ENCODE peak calls at places on chromosome 12, in eight cellular contexts. X is PC-9, P is pancreas, I is A549, U is keratinocyte, A is fibroblast of pulmonary artery, F is fibroblast of the aortic adventitia, R is HepG2. H is an unnamed sample.

GRCh38 chr12:121822393-121823100 is 18.7 kb downstream of the SETD1B start:
- DNase-seq in X (no peak), I (no peak), F (no peak), A (no peak), P (peak), R (no peak), U (no peak), H (no peak)

GRCh38 chr12:120971299-120972180 is 6.8 kb upstream of the HNF1A start:
- DNase-seq in I (peak), P (peak), F (peak), A (peak), X (peak), R (peak), U (peak), H (peak)

GRCh38 chr12:101769865-101770264 is 30.6 kb upstream of the SYCP3 start:
- DNase-seq in I (no peak), U (no peak), X (no peak), P (no peak), F (no peak), R (no peak), A (no peak), H (no peak)

GRCh38 chr12:27571463-27571862 is 47.5 kb downstream of the PPFIBP1 start:
- DNase-seq in P (no peak), R (no peak), F (peak), I (no peak), X (no peak), A (peak), U (no peak), H (peak)

GRCh38 chr12:121524196-121524930 is 56.5 kb downstream of the KDM2B start:
- DNase-seq in F (no peak), P (no peak), A (no peak), X (no peak), U (no peak), I (no peak), R (no peak), H (no peak)

GRCh38 chr12:123070267-123071081 is 80.4 kb downstream of the PITPNM2 start:
- DNase-seq in R (no peak), X (peak), F (no peak), U (no peak), I (no peak), A (no peak), P (no peak), H (no peak)

GRCh38 chr12:56299308-56299852 is 750 bp downstream of the CS start:
- DNase-seq in A (no peak), U (no peak), R (no peak), F (no peak), P (no peak), X (no peak), I (no peak), H (no peak)

GRCh38 chr12:45343269-45344051 is 127.6 kb downstream of the ANO6 start:
- DNase-seq in P (no peak), U (no peak), F (no peak), A (peak), I (peak), R (peak), X (peak), H (no peak)

GRCh38 chr12:112219195-112219594 is 93.8 kb downstream of the TRAFD1 start:
- DNase-seq in U (no peak), A (no peak), P (no peak), X (no peak), R (no peak), I (no peak), F (no peak), H (peak)

GRCh38 chr12:118958520-118958919 is 22.8 kb upstream of the SRRM4 start:
- DNase-seq in I (no peak), R (no peak), X (no peak), A (no peak), P (no peak), F (no peak), U (no peak), H (no peak)

GRCh38 chr12:20527396-20528154 is 159.2 kb downstream of the PDE3A start:
- DNase-seq in F (peak), U (no peak), P (no peak), A (peak), R (no peak), I (peak), X (no peak), H (peak)

GRCh38 chr12:72273499-72273837 is 1.3 kb downstream of the TRHDE start:
- DNase-seq in I (no peak), P (peak), F (no peak), U (no peak), X (no peak), R (no peak), A (no peak), H (no peak)

GRCh38 chr12:72275551-72275950 is 3.4 kb downstream of the TRHDE start:
- DNase-seq in U (no peak), X (no peak), R (no peak), A (no peak), I (no peak), P (no peak), F (no peak), H (no peak)

GRCh38 chr12:72272731-72273498 is 745 bp downstream of the TRHDE start:
- DNase-seq in F (no peak), I (no peak), P (peak), A (peak), U (no peak), R (no peak), X (no peak), H (no peak)

GRCh38 chr12:72274926-72275325 is 2.8 kb downstream of the TRHDE start:
- DNase-seq in I (no peak), X (no peak), R (peak), P (no peak), A (peak), U (no peak), F (peak), H (peak)

GRCh38 chr12:72273851-72274284 is 1.7 kb downstream of the TRHDE start:
- DNase-seq in A (no peak), R (no peak), F (no peak), U (no peak), P (peak), I (no peak), X (no peak), H (no peak)
- H3K4me3 ChIP-seq in A (no peak), R (no peak), F (no peak), U (peak), P (peak), I (peak), X (no peak), H (no peak)

DNA sequence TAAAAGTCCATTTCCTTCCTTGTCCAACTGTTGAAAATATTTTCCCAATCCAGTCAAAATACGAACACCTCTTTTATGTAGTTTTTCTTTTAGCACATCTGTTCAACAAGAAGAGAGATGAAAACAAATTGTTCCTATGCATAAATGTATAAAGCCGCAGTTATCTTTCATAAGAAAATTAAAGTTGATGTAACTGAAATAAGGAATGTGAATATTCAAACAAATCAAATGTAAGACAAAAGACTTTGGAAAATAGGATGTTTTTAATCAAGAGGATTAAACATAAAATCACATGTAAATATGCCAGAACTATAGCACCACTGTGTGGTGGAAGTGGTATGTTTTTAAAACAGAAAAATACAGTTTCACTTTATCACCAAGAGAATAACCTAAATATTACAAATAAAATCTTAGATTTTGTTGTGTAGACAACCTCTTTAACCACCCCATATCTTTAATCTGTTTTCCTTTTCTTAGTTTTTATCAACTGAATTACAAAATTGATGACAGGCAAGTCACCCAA is 40.4 kb downstream of the CAPS2 start:
- DNase-seq in I (no peak), P (no peak), F (peak), A (peak), U (no peak), X (no peak), R (no peak), H (peak)
- TF ChIP-seq CTCF in I (peak), P (no peak), F (peak), A (peak), U (no peak), X (peak), R (no peak), H (peak)

GRCh38 chr12:400828-401227 is 616 bp upstream of the CCDC77 start:
- DNase-seq in X (no peak), I (no peak), A (no peak), U (no peak), P (no peak), R (no peak), F (no peak), H (no peak)
- H3K4me3 ChIP-seq in X (peak), I (peak), A (peak), U (peak), P (peak), R (peak), F (peak), H (peak)

DNA sequence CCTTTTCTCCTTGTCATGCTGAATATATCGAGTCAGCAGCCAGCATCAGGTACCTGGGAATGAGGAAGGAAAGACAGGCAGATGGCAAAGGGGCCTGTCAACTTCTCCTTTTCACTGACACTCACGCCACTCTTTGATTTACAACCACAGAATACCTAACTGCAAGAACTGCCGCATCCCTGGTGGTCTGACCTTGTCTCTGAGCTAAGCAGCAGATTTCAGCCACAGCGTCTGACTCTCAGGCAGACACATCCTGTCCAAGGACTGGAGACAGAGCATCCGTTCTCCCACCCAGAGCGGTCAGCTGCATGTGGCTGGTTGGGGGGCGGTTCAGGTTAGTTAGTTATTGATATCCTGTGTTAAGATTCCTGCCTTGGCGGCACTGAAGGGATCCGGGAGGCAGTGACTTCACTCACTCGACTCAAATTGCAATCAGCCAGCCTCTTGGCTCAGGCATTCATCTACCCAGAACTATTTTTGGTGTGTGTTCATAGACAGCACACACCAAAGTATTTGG is 11.2 kb upstream of the MAP1LC3B2 start:
- DNase-seq in U (no peak), A (peak), F (no peak), X (no peak), R (no peak), P (no peak), I (no peak), H (peak)
- TF ChIP-seq CTCF in U (no peak), A (no peak), F (no peak), X (no peak), R (no peak), P (no peak), I (no peak), H (no peak)

H was measured in cardiac fibroblast.